ENCODE peak calls at places on chromosomes 7 and 10, in four cellular contexts. Q, H, Z and Y are unnamed samples.

GRCh38 chr7:25877802-25878789 is 273.9 kb upstream of the NFE2L3 start:
- DNase-seq in Q (no peak), H (no peak), Z (no peak), Y (no peak)

GRCh38 chr10:97428572-97428981 is 2.6 kb downstream of the PGAM1 start:
- DNase-seq in Q (no peak), H (no peak), Z (no peak), Y (no peak)

GRCh38 chr7:12357508-12357907 is 46.2 kb downstream of the VWDE start:
- DNase-seq in Q (no peak), H (no peak), Z (no peak), Y (no peak)

GRCh38 chr7:158814637-158815036 is 14.7 kb downstream of the ESYT2 start:
- DNase-seq in Q (no peak), H (no peak), Z (no peak), Y (no peak)

GRCh38 chr10:110455440-110455839 is 42.3 kb upstream of the DUSP5 start:
- DNase-seq in Q (no peak), H (no peak), Z (no peak), Y (no peak)

GRCh38 chr10:11724938-11725776 is 17.0 kb upstream of the ECHDC3 start:
- DNase-seq in Q (peak), H (peak), Z (no peak), Y (peak)

GRCh38 chr7:124263232-124263827 is 230.5 kb upstream of the TMEM229A start:
- DNase-seq in Q (no peak), H (no peak), Z (no peak), Y (no peak)

GRCh38 chr10:90787906-90788491 is 69.8 kb downstream of the HTR7 start:
- DNase-seq in Q (peak), H (peak), Z (no peak), Y (peak)

GRCh38 chr10:130206216-130206737 is 70.1 kb downstream of the GLRX3 start:
- DNase-seq in Q (no peak), H (no peak), Z (no peak), Y (no peak)

GRCh38 chr7:4610768-4611467 is 71.2 kb upstream of the FOXK1 start:
- DNase-seq in Q (peak), H (peak), Z (no peak), Y (peak)

GRCh38 chr10:78738457-78738856 is 330.3 kb upstream of the ZMIZ1 start:
- DNase-seq in Q (no peak), H (no peak), Z (no peak), Y (no peak)

GRCh38 chr7:87218941-87219544 is 489 bp downstream of the TMEM243 start:
- DNase-seq in Q (peak), H (peak), Z (peak), Y (peak)

GRCh38 chr10:18079665-18080295 is 60.4 kb upstream of the CACNB2 start:
- DNase-seq in Q (no peak), H (no peak), Z (no peak), Y (no peak)

GRCh38 chr10:6220418-6221191 is 17.9 kb downstream of the PFKFB3 start:
- DNase-seq in Q (no peak), H (no peak), Z (no peak), Y (no peak)

GRCh38 chr10:131742371-131743000 is 158.3 kb upstream of the PPP2R2D start:
- DNase-seq in Q (no peak), H (no peak), Z (no peak), Y (no peak)

GRCh38 chr7:1322240-1323110 is 89.8 kb downstream of the UNCX start:
- DNase-seq in Q (no peak), H (no peak), Z (no peak), Y (no peak)

GRCh38 chr7:142355328-142355727 is 97.5 kb upstream of the PRSS58 start:
- DNase-seq in Q (no peak), H (no peak), Z (no peak), Y (no peak)

GRCh38 chr7:135509589-135509838 is 388 bp downstream of the CNOT4 start:
- DNase-seq in Q (no peak), H (no peak), Z (no peak), Y (peak)

GRCh38 chr7:105890290-105890997 is 14.0 kb upstream of the ATXN7L1 start:
- DNase-seq in Q (no peak), H (no peak), Z (no peak), Y (no peak)

GRCh38 chr10:109957092-109957797 is 33.9 kb upstream of the XPNPEP1 start:
- DNase-seq in Q (no peak), H (no peak), Z (no peak), Y (no peak)

GRCh38 chr10:7084255-7085005 is 326.4 kb downstream of the SFMBT2 start:
- DNase-seq in Q (no peak), H (no peak), Z (no peak), Y (no peak)

GRCh38 chr10:110834622-110835219 is 37.0 kb upstream of the PDCD4 start:
- DNase-seq in Q (no peak), H (peak), Z (no peak), Y (no peak)

GRCh38 chr7:23013715-23014649 is at the start of gene HYCC1:
- DNase-seq in Q (peak), H (peak), Z (peak), Y (peak)

GRCh38 chr7:135253851-135254815 is 20.5 kb downstream of the STRA8 start:
- DNase-seq in Q (peak), H (peak), Z (no peak), Y (no peak)

GRCh38 chr7:48741545-48741944 is 182.8 kb upstream of the CDC14C start:
- DNase-seq in Q (no peak), H (no peak), Z (no peak), Y (no peak)

GRCh38 chr7:134365341-134366054 is 48.8 kb upstream of the SLC35B4 start:
- DNase-seq in Q (peak), H (no peak), Z (no peak), Y (peak)

GRCh38 chr7:133051066-133051465 is 30.8 kb downstream of the CHCHD3 start:
- DNase-seq in Q (no peak), H (no peak), Z (no peak), Y (peak)

GRCh38 chr7:67896721-67897120 is 900.1 kb downstream of the TYW1 start:
- DNase-seq in Q (no peak), H (no peak), Z (no peak), Y (no peak)

GRCh38 chr10:78472542-78472890 is 438.9 kb downstream of the RPS24 start:
- DNase-seq in Q (no peak), H (no peak), Z (no peak), Y (no peak)

GRCh38 chr10:14839305-14839695 is 1.2 kb downstream of the HSPA14 start:
- DNase-seq in Q (no peak), H (no peak), Z (no peak), Y (peak)

GRCh38 chr7:169165-169853 is 23.1 kb upstream of the FAM20C start:
- DNase-seq in Q (no peak), H (no peak), Z (no peak), Y (no peak)

GRCh38 chr7:151051108-151051507 is 2.8 kb downstream of the ASIC3 start:
- DNase-seq in Q (no peak), H (no peak), Z (no peak), Y (peak)

GRCh38 chr10:91210435-91210834 is 10.0 kb upstream of the PCGF5 start:
- DNase-seq in Q (no peak), H (peak), Z (no peak), Y (no peak)

GRCh38 chr7:47635091-47636090 is 53.5 kb upstream of the TNS3 start:
- DNase-seq in Q (peak), H (peak), Z (no peak), Y (no peak)

GRCh38 chr10:126663328-126663727 is 7.2 kb downstream of the C10orf90 start:
- DNase-seq in Q (no peak), H (no peak), Z (no peak), Y (no peak)

GRCh38 chr7:107725138-107725740 is 18.7 kb upstream of the CBLL1 start:
- DNase-seq in Q (peak), H (peak), Z (no peak), Y (peak)

GRCh38 chr10:31683682-31684081 is 244.9 kb downstream of the ARHGAP12 start:
- DNase-seq in Q (no peak), H (no peak), Z (no peak), Y (no peak)

GRCh38 chr10:76839276-76839675 is 798.3 kb downstream of the KCNMA1 start:
- DNase-seq in Q (no peak), H (no peak), Z (no peak), Y (no peak)

GRCh38 chr10:121092341-121093099 is 241.4 kb downstream of the WDR11 start:
- DNase-seq in Q (no peak), H (no peak), Z (no peak), Y (no peak)

GRCh38 chr10:121098231-121098630 is 247.1 kb downstream of the WDR11 start:
- DNase-seq in Q (no peak), H (no peak), Z (no peak), Y (no peak)

GRCh38 chr10:121099601-121100000 is 248.4 kb downstream of the WDR11 start:
- DNase-seq in Q (no peak), H (peak), Z (no peak), Y (no peak)

DNA sequence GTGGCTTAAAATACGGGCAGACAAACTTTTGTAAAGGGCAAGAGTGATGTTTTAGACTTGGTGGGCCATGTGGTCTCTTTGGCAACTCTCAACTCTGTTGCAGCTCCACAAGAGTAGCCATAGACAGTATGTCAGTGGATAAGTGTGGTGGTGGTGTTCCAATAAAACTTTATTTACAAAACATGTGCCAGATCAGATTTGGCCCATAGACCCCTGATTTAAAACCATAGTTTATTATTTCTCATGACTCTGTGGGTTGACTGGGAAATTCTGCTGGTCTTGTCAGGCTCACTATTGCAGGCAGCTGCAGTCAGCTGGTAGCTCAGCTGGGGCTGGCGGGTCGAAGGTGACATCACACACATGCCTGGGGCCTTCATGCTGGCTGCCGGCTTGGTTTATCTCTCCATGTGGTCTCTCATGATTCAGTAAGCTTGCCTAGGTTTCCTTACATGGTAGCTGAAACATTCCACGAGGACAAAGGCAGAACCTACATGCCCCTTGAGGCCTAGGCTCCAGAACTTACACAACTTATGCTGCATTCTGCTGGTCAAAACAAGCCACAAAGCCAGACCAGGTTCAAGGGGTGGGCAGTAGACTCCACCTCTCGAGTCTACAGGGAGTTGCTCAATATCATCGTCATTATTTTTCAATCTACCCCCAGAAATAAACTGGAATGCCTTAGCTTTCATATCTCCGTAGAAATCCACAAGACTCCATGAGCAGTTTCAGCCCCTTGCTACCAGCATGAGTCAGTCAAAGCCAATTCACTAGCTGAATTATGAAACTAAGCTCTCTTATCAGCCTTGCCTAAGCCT is 245.7 kb downstream of the WDR11 start:
- DNase-seq in Q (no peak), H (peak), Z (no peak), Y (no peak)
- TF ChIP-seq RNF2 in Q (no peak), H (no peak), Z (no peak), Y (no peak)

GRCh38 chr7:51249187-51249945 is 67.2 kb downstream of the COBL start:
- DNase-seq in Q (peak), H (no peak), Z (no peak), Y (no peak)

GRCh38 chr7:51244053-51244452 is 72.6 kb downstream of the COBL start:
- DNase-seq in Q (no peak), H (no peak), Z (no peak), Y (no peak)

GRCh38 chr7:51243631-51244030 is 73.0 kb downstream of the COBL start:
- DNase-seq in Q (no peak), H (no peak), Z (no peak), Y (no peak)

GRCh38 chr7:51244890-51245289 is 71.7 kb downstream of the COBL start:
- DNase-seq in Q (no peak), H (no peak), Z (no peak), Y (no peak)

DNA sequence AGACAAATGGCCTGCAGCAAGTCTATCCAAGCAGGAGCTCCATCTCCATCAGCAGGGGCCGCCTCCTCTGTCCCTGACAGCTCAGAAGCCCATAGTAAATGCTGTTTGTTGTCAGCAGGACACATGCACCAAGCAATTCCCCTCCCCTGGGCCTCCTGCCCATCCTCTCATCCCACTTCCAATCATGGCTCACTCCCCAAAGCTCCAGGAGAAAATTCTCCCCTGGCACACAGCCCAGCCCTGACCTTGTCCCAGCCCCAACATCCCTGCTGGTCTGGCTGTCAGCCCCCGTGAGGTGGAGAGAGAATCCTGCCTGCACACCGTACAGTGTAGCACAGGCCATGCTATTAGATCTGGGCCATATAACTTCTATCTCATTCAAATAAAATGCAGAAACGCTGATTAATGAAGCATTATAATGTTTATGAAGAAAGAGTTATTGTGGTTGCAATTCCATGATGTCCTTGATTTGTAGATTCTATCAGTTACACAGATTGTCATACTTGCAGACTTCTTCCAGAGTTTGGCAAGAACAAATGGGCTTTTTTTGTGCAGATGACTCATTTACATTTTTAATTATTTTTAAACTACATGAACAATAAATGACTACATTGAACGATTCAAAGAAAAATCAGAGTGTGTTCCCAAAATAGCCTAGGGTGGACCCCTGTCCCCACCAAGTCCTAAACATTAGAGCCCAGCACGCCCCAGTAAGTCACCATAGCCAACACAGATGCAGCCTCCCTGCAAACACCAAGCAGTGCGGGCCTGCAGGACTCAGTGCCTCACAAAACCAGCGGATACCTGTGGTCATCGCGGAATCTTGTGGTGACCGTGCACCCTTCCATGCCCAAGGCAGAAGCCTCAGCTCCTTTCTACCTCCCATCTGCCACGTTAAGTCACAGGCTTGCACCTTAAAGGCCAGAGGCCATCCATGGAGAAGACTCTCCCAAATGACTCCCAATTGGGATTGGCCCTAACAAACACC is 70.1 kb downstream of the COBL start:
- DNase-seq in Q (no peak), H (no peak), Z (no peak), Y (no peak)
- TF ChIP-seq RNF2 in Q (no peak), H (no peak), Z (no peak), Y (no peak)

GRCh38 chr7:131040467-131040932 is 287.2 kb upstream of the MKLN1 start:
- DNase-seq in Q (peak), H (peak), Z (no peak), Y (peak)
- TF ChIP-seq RNF2 in Q (no peak), H (no peak), Z (no peak), Y (no peak)

GRCh38 chr10:101559596-101560292 is 28.3 kb downstream of the POLL start:
- DNase-seq in Q (no peak), H (no peak), Z (no peak), Y (no peak)
- TF ChIP-seq RNF2 in Q (no peak), H (no peak), Z (no peak), Y (no peak)

GRCh38 chr10:27388761-27389399 is 115.2 kb upstream of the RAB18 start:
- DNase-seq in Q (no peak), H (no peak), Z (no peak), Y (no peak)

GRCh38 chr10:27392606-27393005 is 111.5 kb upstream of the RAB18 start:
- DNase-seq in Q (no peak), H (no peak), Z (no peak), Y (no peak)

GRCh38 chr10:27391916-27392315 is 112.2 kb upstream of the RAB18 start:
- DNase-seq in Q (no peak), H (no peak), Z (no peak), Y (no peak)

GRCh38 chr10:27391325-27391724 is 112.8 kb upstream of the RAB18 start:
- DNase-seq in Q (no peak), H (no peak), Z (no peak), Y (no peak)

GRCh38 chr10:27390681-27391080 is 113.4 kb upstream of the RAB18 start:
- DNase-seq in Q (no peak), H (no peak), Z (no peak), Y (no peak)
- TF ChIP-seq RNF2 in Q (no peak), H (no peak), Z (no peak), Y (no peak)